ENCODE peak calls at places on chromosomes 7 and 10, in five cellular contexts. One of them, this sample, is unnamed.

GRCh38 chr7:95933618-95934017 is 161.3 kb downstream of the DYNC1I1 start:
- DNase-seq in amygdala: no peak
- DNase-seq in EH: no peak
- DNase-seq in cardiac fibroblast: no peak
- DNase-seq in T follicular helper cell: no peak
- DNase-seq in this sample: no peak

GRCh38 chr10:59734063-59734462 is 19.2 kb downstream of the MRLN start:
- DNase-seq in amygdala: no peak
- DNase-seq in EH: no peak
- DNase-seq in cardiac fibroblast: no peak
- DNase-seq in T follicular helper cell: no peak
- DNase-seq in this sample: no peak

GRCh38 chr10:110002801-110003523 is 4.8 kb upstream of the ADD3 start:
- DNase-seq in amygdala: no peak
- DNase-seq in EH: no peak
- DNase-seq in cardiac fibroblast: no peak
- DNase-seq in T follicular helper cell: no peak
- DNase-seq in this sample: no peak

GRCh38 chr10:89450901-89451300 is 36.5 kb downstream of the IFIT5 start:
- DNase-seq in amygdala: no peak
- DNase-seq in EH: no peak
- DNase-seq in cardiac fibroblast: no peak
- DNase-seq in T follicular helper cell: no peak
- DNase-seq in this sample: no peak

GRCh38 chr10:62177111-62177510 is 91.5 kb downstream of the RTKN2 start:
- DNase-seq in amygdala: no peak
- DNase-seq in EH: no peak
- DNase-seq in cardiac fibroblast: peak
- DNase-seq in T follicular helper cell: no peak
- DNase-seq in this sample: no peak

GRCh38 chr7:90155206-90155605 is 937 bp downstream of the STEAP1 start:
- DNase-seq in amygdala: no peak
- DNase-seq in EH: no peak
- DNase-seq in cardiac fibroblast: peak
- DNase-seq in T follicular helper cell: no peak
- DNase-seq in this sample: no peak

GRCh38 chr7:77727936-77728701 is 31.9 kb downstream of the RSBN1L start:
- DNase-seq in amygdala: no peak
- DNase-seq in EH: peak
- DNase-seq in cardiac fibroblast: peak
- DNase-seq in T follicular helper cell: peak
- DNase-seq in this sample: no peak

GRCh38 chr7:41700044-41700471 is 2.8 kb downstream of the INHBA start:
- DNase-seq in amygdala: no peak
- DNase-seq in EH: no peak
- DNase-seq in cardiac fibroblast: no peak
- DNase-seq in T follicular helper cell: no peak
- DNase-seq in this sample: no peak

GRCh38 chr10:60427709-60428386 is 38.2 kb upstream of the ANK3 start:
- DNase-seq in amygdala: no peak
- DNase-seq in EH: peak
- DNase-seq in cardiac fibroblast: no peak
- DNase-seq in T follicular helper cell: no peak
- DNase-seq in this sample: no peak

GRCh38 chr10:29585488-29585976 is 49.2 kb downstream of the SVIL start:
- DNase-seq in amygdala: no peak
- DNase-seq in EH: peak
- DNase-seq in cardiac fibroblast: peak
- DNase-seq in T follicular helper cell: no peak
- DNase-seq in this sample: no peak

GRCh38 chr10:112250555-112250954 is 32.6 kb upstream of the TECTB start:
- DNase-seq in amygdala: no peak
- DNase-seq in EH: peak
- DNase-seq in cardiac fibroblast: no peak
- DNase-seq in T follicular helper cell: no peak
- DNase-seq in this sample: no peak

GRCh38 chr10:100943508-100943907 is 25.8 kb upstream of the SEMA4G start:
- DNase-seq in amygdala: no peak
- DNase-seq in EH: no peak
- DNase-seq in cardiac fibroblast: no peak
- DNase-seq in T follicular helper cell: no peak
- DNase-seq in this sample: no peak

This sample was measured in foreskin melanocyte.